ENCODE peak calls at places on chromosomes 7 and 10, in seven cellular contexts. V is tibial nerve, S is psoas muscle, Y is GM23338, R is keratinocyte, Z is colonic mucosa, B is IMR-90. P is an unnamed sample. For H3K27me3 and H3K4me1, the result is how much of the 10 kb centered on the place peaks cover.

GRCh38 chr10:132493756-132494290 is 43.8 kb upstream of the INPP5A start:
- DNase-seq in R (no peak), B (no peak), Z (no peak), V (no peak), S (peak), Y (no peak), P (no peak)

GRCh38 chr7:84714765-84715164 is 472.1 kb downstream of the SEMA3D start:
- DNase-seq in S (no peak), R (no peak), B (no peak), Y (no peak), Z (no peak), V (no peak), P (no peak)

GRCh38 chr7:116952640-116953371 is 495 bp upstream of the ST7 start:
- DNase-seq in S (no peak), Y (peak), B (peak), Z (peak), V (peak), R (no peak), P (peak)

GRCh38 chr10:6363516-6363915 is 160.8 kb downstream of the PFKFB3 start:
- DNase-seq in V (no peak), B (no peak), Z (no peak), S (no peak), R (no peak), Y (no peak), P (no peak)

GRCh38 chr7:651032-651728 is 75.3 kb upstream of the DNAAF5 start:
- DNase-seq in R (no peak), V (no peak), B (no peak), S (no peak), Z (no peak), Y (no peak), P (no peak)

GRCh38 chr10:111511751-111512150 is 434.9 kb downstream of the ADRA2A start:
- DNase-seq in S (no peak), R (no peak), B (no peak), Z (no peak), Y (peak), V (no peak), P (no peak)

GRCh38 chr7:137981175-137981574 is 20.7 kb downstream of the CREB3L2 start:
- DNase-seq in S (no peak), Y (no peak), V (no peak), R (no peak), Z (no peak), B (no peak), P (no peak)

GRCh38 chr10:124292911-124293640 is 125.6 kb downstream of the OAT start:
- DNase-seq in V (no peak), S (no peak), Y (no peak), R (no peak), Z (no peak), B (no peak), P (no peak)

GRCh38 chr7:13276977-13277376 is 589.5 kb downstream of the ARL4A start:
- DNase-seq in Z (no peak), B (no peak), S (no peak), R (no peak), V (no peak), Y (peak), P (no peak)

GRCh38 chr7:143408247-143408685 is 390 bp downstream of the EPHA1 start:
- DNase-seq in R (no peak), Y (peak), Z (no peak), V (no peak), B (no peak), S (no peak), P (no peak)

GRCh38 chr10:109105725-109106124 is 817.6 kb downstream of the XPNPEP1 start:
- DNase-seq in S (no peak), B (no peak), R (no peak), Y (no peak), Z (no peak), V (no peak), P (no peak)

GRCh38 chr10:129676014-129676413 is 209.0 kb downstream of the MGMT start:
- DNase-seq in S (no peak), B (no peak), V (no peak), R (no peak), Z (no peak), Y (no peak), P (no peak)

GRCh38 chr7:7109934-7110333 is 72.4 kb upstream of the C1GALT1 start:
- DNase-seq in V (no peak), Z (no peak), R (no peak), B (no peak), Y (no peak), S (no peak), P (no peak)

GRCh38 chr7:73701357-73701995 is 18.0 kb downstream of the STX1A start:
- DNase-seq in Y (peak), Z (peak), B (peak), R (no peak), S (no peak), V (no peak), P (no peak)

GRCh38 chr7:130021105-130021834 is 29.9 kb downstream of the ZC3HC1 start:
- DNase-seq in B (no peak), S (peak), Z (no peak), R (no peak), Y (no peak), V (no peak), P (no peak)

GRCh38 chr10:126969310-126969709 is 64.1 kb downstream of the DOCK1 start:
- DNase-seq in V (no peak), Z (peak), R (no peak), B (no peak), S (no peak), Y (peak), P (no peak)

GRCh38 chr7:52447781-52448180 is 587.7 kb upstream of the POM121L12 start:
- DNase-seq in Z (no peak), B (no peak), V (no peak), Y (no peak), R (no peak), S (no peak), P (no peak)

GRCh38 chr7:74289660-74290589 is 718 bp downstream of the CLIP2 start:
- DNase-seq in Y (peak), S (peak), V (no peak), B (no peak), R (no peak), Z (peak), P (peak)

GRCh38 chr7:88111136-88111748 is 108.6 kb downstream of the SRI start:
- DNase-seq in V (no peak), Y (peak), S (no peak), Z (no peak), R (no peak), B (peak), P (no peak)

GRCh38 chr7:68185641-68186040 is 1189.0 kb downstream of the TYW1 start:
- DNase-seq in S (no peak), R (no peak), B (no peak), Y (no peak), V (no peak), Z (no peak), P (no peak)

DNA sequence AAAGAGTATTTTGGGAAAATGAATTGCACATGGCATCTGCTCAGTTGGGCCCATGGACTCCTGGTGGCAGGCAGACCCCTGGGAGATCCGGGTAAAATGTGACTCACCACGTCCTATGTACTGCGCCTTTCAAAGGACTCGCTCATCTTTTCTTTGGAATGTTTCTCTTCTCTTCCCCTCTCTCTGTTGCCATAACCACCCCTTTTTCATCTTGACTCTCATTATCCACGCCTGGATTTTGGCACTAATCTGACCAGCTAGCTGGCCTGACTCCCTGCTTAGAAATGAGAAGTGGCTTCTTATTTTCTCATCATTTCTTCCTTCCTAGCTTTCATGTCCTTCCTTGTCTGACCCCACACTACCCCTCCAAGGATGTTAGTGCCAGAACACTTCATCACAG is 98.0 kb upstream of the FAM171A1 start:
- DNase-seq in B (no peak), Z (no peak), R (no peak), Y (no peak), V (no peak), S (no peak), P (no peak)
- H3K27me3 ChIP-seq in B (under half), Z (under half), R (under half), Y (half or more), V (under half), S (under half), P (under half)

GRCh38 chr10:22579826-22580225 is 134.6 kb downstream of the PIP4K2A start:
- DNase-seq in B (no peak), Z (no peak), Y (no peak), S (no peak), V (no peak), R (no peak), P (no peak)

GRCh38 chr10:22570733-22571430 is 143.5 kb downstream of the PIP4K2A start:
- DNase-seq in R (no peak), Y (no peak), S (no peak), V (no peak), B (no peak), Z (no peak), P (no peak)

GRCh38 chr10:22570234-22570633 is 144.1 kb downstream of the PIP4K2A start:
- DNase-seq in R (no peak), V (no peak), Z (no peak), S (no peak), Y (no peak), B (no peak), P (no peak)

GRCh38 chr10:22568928-22569327 is 145.4 kb downstream of the PIP4K2A start:
- DNase-seq in Z (no peak), V (no peak), B (no peak), R (no peak), Y (no peak), S (no peak), P (no peak)

GRCh38 chr10:22573820-22574569 is 140.4 kb downstream of the PIP4K2A start:
- DNase-seq in V (no peak), B (peak), Y (peak), R (no peak), Z (no peak), S (no peak), P (no peak)
- TF ChIP-seq CTCF in V (peak), B (peak), Y (peak), R (peak), Z (peak), S (no peak), P (peak)

GRCh38 chr7:55570939-55571338 is 1.4 kb downstream of the VOPP1 start:
- DNase-seq in V (no peak), R (peak), S (no peak), Y (no peak), Z (no peak), B (peak), P (no peak)
- H3K4me1 ChIP-seq in V (half or more), R (under half), S (half or more), Y (half or more), Z (under half), B (under half), P (half or more)

GRCh38 chr7:36286688-36287087 is 103.0 kb upstream of the ANLN start:
- DNase-seq in B (no peak), S (no peak), Z (no peak), Y (no peak), R (no peak), V (no peak), P (no peak)

GRCh38 chr7:36284470-36284869 is 105.2 kb upstream of the ANLN start:
- DNase-seq in Y (peak), V (no peak), B (no peak), S (no peak), Z (no peak), R (no peak), P (no peak)

GRCh38 chr7:36287371-36288241 is 102.1 kb upstream of the ANLN start:
- DNase-seq in R (no peak), S (peak), V (no peak), Z (peak), Y (no peak), B (no peak), P (no peak)

GRCh38 chr7:36285276-36285675 is 104.4 kb upstream of the ANLN start:
- DNase-seq in Z (no peak), V (no peak), B (no peak), Y (no peak), S (peak), R (no peak), P (no peak)

GRCh38 chr7:36286241-36286640 is 103.4 kb upstream of the ANLN start:
- DNase-seq in S (no peak), Z (no peak), V (no peak), B (no peak), R (no peak), Y (no peak), P (no peak)
- H3K27me3 ChIP-seq in S (under half), Z (under half), V (under half), B (under half), R (under half), Y (under half), P (under half)

P was measured in stomach.